ENCODE peak calls at places on chromosomes 13 and 19, in nine cellular contexts. W is lower lobe of right lung, V is fibroblast of the aortic adventitia, K is transverse colon, G is astrocyte, Q is astrocyte of the spinal cord, N is mesenchymal stem cell, O is HL-60, A is fibroblast of mammary gland. U is an unnamed sample.

GRCh38 chr19:48419158-48419920 is 25.9 kb downstream of the GRIN2D start:
- DNase-seq in W (no peak), V (no peak), K (peak; percentile 75), G (no peak), Q (peak; percentile 55), N (peak; percentile 45), O (no peak), A (peak; percentile 37), U (no peak)

GRCh38 chr13:99600318-99600717 is 99.0 kb downstream of the TM9SF2 start:
- DNase-seq in W (no peak), V (no peak), K (no peak), G (no peak), Q (no peak), N (no peak), O (no peak), A (no peak), U (no peak)

GRCh38 chr19:6068711-6069110 is 41.6 kb downstream of the RFX2 start:
- DNase-seq in W (no peak), V (peak; percentile 45), K (no peak), G (no peak), Q (no peak), N (no peak), O (no peak), A (no peak), U (peak; percentile 72)

GRCh38 chr19:38134538-38135149 is 89.4 kb downstream of the DPF1 start:
- DNase-seq in W (no peak), V (peak; percentile 57), K (peak; percentile 16), G (no peak), Q (peak; percentile 28), N (peak; percentile 43), O (no peak), A (peak; percentile 59), U (no peak)

GRCh38 chr13:33150146-33150545 is 133.9 kb downstream of the KL start:
- DNase-seq in W (no peak), V (peak; percentile 42), K (no peak), G (no peak), Q (peak; percentile 43), N (peak; percentile 56), O (no peak), A (peak; percentile 46), U (no peak)

GRCh38 chr13:99659234-99659633 is 158.0 kb downstream of the TM9SF2 start:
- DNase-seq in W (no peak), V (no peak), K (no peak), G (no peak), Q (no peak), N (no peak), O (no peak), A (no peak), U (no peak)

GRCh38 chr13:59519776-59520175 is 644.0 kb downstream of the DIAPH3 start:
- DNase-seq in W (no peak), V (no peak), K (no peak), G (peak; percentile 14), Q (no peak), N (no peak), O (no peak), A (peak; percentile 4), U (no peak)

GRCh38 chr13:33642374-33643065 is 175.4 kb upstream of the RFC3 start:
- DNase-seq in W (no peak), V (peak; percentile 89), K (peak; percentile 43), G (no peak), Q (peak; percentile 15), N (peak; percentile 96), O (peak; percentile 67), A (peak; percentile 96), U (peak; percentile 73)

GRCh38 chr13:67119481-67119883 is 110.7 kb downstream of the PCDH9 start:
- DNase-seq in W (no peak), V (peak; percentile 73), K (no peak), G (peak; percentile 96), Q (peak; percentile 92), N (peak; percentile 90), O (no peak), A (peak; percentile 93), U (no peak)

GRCh38 chr13:33194820-33195692 is 90.5 kb downstream of the STARD13 start:
- DNase-seq in W (no peak), V (peak; percentile 65), K (no peak), G (peak; percentile 95), Q (peak; percentile 97), N (peak; percentile 98), O (no peak), A (peak; percentile 93), U (no peak)

GRCh38 chr19:44623080-44623479 is 9.7 kb downstream of the IGSF23 start:
- DNase-seq in W (no peak), V (peak; percentile 31), K (no peak), G (peak; percentile 10), Q (peak; percentile 31), N (peak; percentile 80), O (no peak), A (peak; percentile 32), U (no peak)

GRCh38 chr19:54660306-54660705 is 2.5 kb upstream of the LILRB4 start:
- DNase-seq in W (no peak), V (no peak), K (no peak), G (no peak), Q (no peak), N (no peak), O (no peak), A (no peak), U (no peak)

GRCh38 chr13:34578471-34578870 is 363.6 kb upstream of the NBEA start:
- DNase-seq in W (no peak), V (no peak), K (no peak), G (peak; percentile 32), Q (no peak), N (no peak), O (no peak), A (peak; percentile 4), U (no peak)

GRCh38 chr13:30978981-30979956 is 46.8 kb downstream of the TEX26 start:
- DNase-seq in W (peak; percentile 66), V (no peak), K (peak; percentile 42), G (no peak), Q (no peak), N (no peak), O (peak; percentile 14), A (no peak), U (no peak)

GRCh38 chr19:28466107-28467045 is 746.6 kb downstream of the UQCRFS1 start:
- DNase-seq in W (peak; percentile 69), V (peak; percentile 77), K (peak; percentile 72), G (peak; percentile 20), Q (peak; percentile 27), N (peak; percentile 22), O (no peak), A (peak; percentile 61), U (peak; percentile 24)

GRCh38 chr13:76697277-76697676 is 188.9 kb downstream of the KCTD12 start:
- DNase-seq in W (no peak), V (no peak), K (no peak), G (no peak), Q (no peak), N (peak; percentile 50), O (no peak), A (no peak), U (no peak)
- H3K4me3 ChIP-seq in W (no peak overlapping the region), V (no peak overlapping the region), K (no peak overlapping the region), G (no peak overlapping the region), Q (no peak overlapping the region), N (no peak overlapping the region), O (no peak overlapping the region), A (no peak overlapping the region), U (no peak overlapping the region)

DNA sequence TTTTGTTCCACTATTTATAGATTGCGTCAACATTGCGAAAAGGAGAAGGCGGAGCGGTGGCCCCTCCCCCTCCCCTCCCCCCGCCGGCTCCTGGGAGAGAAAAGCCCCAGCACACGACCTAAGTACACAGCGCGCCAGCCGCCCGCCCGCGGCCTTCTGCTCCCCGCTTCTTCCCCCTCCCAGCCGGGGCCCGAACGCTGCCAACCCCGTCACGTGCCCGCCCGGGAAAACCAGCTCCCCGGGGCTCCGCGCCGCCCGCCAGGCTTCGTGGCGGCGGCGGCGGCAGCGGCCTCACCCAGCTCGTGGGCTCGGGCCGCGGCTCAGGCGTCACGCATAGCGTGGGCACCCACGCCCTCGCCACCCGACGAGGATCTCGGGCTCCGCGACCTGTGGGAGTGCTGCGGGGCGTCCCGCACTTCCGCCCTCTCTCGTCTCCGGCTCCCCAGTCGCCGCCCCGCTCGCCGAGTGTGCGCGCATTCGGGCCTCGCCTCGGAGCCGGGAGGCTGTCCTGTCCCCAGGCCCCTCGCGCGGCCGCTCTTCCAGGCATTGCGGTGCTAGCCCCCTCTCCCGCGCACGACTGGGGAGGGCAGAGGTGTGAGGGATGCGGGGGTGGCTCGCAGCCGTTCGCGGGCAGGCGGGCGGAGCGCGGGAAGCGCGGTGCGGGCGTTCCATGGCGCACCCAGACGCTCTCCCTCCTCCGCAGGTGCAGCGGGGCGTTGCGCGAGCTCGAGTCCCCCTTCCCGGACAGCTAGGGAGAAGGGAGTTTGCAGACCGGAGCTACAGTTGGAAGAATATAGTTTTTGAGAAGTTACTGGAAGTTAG is 110.5 kb downstream of the KCNRG start:
- DNase-seq in W (peak; percentile 98), V (peak; percentile 90), K (peak; percentile 96), G (peak; percentile 55), Q (peak; percentile 90), N (peak; percentile 93), O (peak; percentile 85), A (peak; percentile 83), U (peak; percentile 96)
- H3K4me3 ChIP-seq in W (peak overlapping the region; percentile 92), V (peak overlapping the region; percentile 88), K (peak overlapping the region; percentile 81), G (peak overlapping the region; percentile 82), Q (peak overlapping the region; percentile 63), N (peak overlapping the region; percentile 98), O (peak overlapping the region; percentile 76), A (peak overlapping the region; percentile 62), U (peak overlapping the region; percentile 97)

DNA sequence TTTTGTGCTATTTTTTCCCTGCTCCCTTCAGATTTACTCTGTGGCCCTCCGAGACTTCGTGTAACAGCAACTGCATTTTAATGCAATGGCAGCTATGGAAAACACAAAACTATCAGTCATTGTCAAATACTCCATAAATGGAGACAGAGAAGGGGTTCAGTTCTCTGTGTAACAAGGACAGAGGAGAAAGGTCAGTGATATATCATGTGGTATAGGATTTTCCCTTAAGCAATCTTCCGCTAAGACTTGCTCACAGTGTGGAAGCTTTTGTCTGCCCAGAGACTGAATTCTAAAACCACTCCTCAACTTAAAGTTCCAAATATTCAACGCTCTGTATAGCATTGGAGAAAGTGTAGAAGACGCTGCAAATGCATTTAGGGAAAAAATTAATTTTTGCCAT is 111.3 kb upstream of the EDNRB start:
- DNase-seq in W (no peak), V (no peak), K (no peak), G (no peak), Q (no peak), N (no peak), O (no peak), A (no peak), U (no peak)
- H3K4me3 ChIP-seq in W (no peak overlapping the region), V (no peak overlapping the region), K (no peak overlapping the region), G (no peak overlapping the region), Q (no peak overlapping the region), N (no peak overlapping the region), O (no peak overlapping the region), A (no peak overlapping the region), U (no peak overlapping the region)

DNA sequence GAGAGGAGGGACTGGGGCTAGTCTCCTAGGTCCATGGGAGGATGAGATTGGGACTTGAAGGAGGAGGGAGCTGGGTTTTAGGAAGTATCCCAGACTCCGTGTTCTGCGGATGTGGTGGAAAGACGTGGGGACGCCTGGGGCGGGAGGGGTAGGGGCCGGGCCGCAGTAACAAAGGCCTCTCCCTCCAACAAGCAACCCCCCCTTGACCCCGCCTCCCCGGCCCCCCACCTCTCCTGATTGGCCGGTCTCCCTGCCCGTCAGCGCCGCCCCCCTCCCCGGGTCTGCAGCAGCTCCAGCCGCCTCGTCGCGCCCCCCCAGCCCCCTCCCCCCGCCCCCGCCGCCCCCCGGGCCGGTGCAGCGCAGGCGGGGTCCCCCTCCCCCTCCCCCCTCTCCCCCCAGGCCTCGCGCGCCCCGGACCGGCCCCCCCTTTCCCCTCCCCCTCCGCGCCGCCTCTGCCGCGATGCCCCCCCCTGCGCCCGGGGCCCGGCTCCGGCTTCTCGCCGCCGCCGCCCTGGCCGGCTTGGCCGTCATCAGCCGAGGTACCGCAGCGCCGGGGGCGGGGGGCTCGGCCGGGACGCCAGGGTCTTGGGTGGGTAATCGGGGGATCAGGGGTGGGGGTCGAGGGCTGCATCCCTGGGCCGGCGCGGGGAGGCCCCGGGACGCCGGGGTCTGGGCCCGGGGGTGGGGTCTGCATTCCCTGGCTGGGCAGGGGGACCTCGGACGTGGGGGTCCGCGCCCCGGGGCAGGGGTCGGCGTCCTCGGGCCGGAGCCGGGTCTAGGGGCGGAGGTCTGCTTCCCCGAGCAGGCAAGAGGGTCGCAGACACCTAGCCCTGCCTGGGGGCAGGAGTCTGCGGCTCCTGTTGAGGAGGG is at the start of gene IGLON5:
- DNase-seq in W (no peak), V (no peak), K (no peak), G (no peak), Q (no peak), N (no peak), O (no peak), A (no peak), U (no peak)
- H3K4me3 ChIP-seq in W (no peak within 1 kb of the TSS), V (no peak within 1 kb of the TSS), K (no peak within 1 kb of the TSS), G (no peak within 1 kb of the TSS), Q (no peak within 1 kb of the TSS), N (no peak within 1 kb of the TSS), O (no peak within 1 kb of the TSS), A (no peak within 1 kb of the TSS), U (no peak within 1 kb of the TSS)

U was measured in coronary artery.